ENCODE peak calls at places on chromosomes 12 and 14, in nine cellular contexts. L is HCT116, O is SK-N-SH, Z is A549, N is GM12878, P is GM23338, A is HepG2, C is HL-60, D is K562. E is an unnamed sample.

GRCh38 chr14:102234331-102235264 is 70.4 kb downstream of the MOK start:
- DNase-seq in Z (no peak), A (no peak), O (no peak), D (no peak), L (no peak), N (no peak), P (no peak), C (no peak), E (no peak)

GRCh38 chr14:20327005-20327869 is 5.8 kb downstream of the CCNB1IP1 start:
- DNase-seq in N (peak; percentile 35), C (no peak), L (peak; percentile 58), O (peak; percentile 55), D (no peak), A (peak; percentile 79), P (peak; percentile 77), Z (peak; percentile 55), E (peak; percentile 32)

GRCh38 chr12:538731-539539 is 79.2 kb downstream of the B4GALNT3 start:
- DNase-seq in N (no peak), C (peak; percentile 70), Z (no peak), P (no peak), A (no peak), L (peak; percentile 45), O (peak; percentile 68), D (no peak), E (no peak)

GRCh38 chr12:46617167-46617566 is 208.6 kb downstream of the SLC38A4 start:
- DNase-seq in P (no peak), C (peak; percentile 34), A (no peak), Z (no peak), L (no peak), D (no peak), O (no peak), N (no peak), E (no peak)

GRCh38 chr12:48078901-48079300 is 27.0 kb downstream of the SENP1 start:
- DNase-seq in Z (no peak), D (no peak), L (no peak), N (no peak), P (no peak), C (peak; percentile 16), O (no peak), A (no peak), E (no peak)

GRCh38 chr14:59224341-59224740 is 35.9 kb downstream of the DAAM1 start:
- DNase-seq in N (no peak), A (no peak), C (no peak), O (no peak), D (no peak), L (no peak), P (no peak), Z (no peak), E (no peak)

GRCh38 chr12:123398177-123398916 is 14.4 kb downstream of the KMT5A start:
- DNase-seq in D (no peak), A (no peak), C (no peak), O (no peak), Z (no peak), P (no peak), N (no peak), L (no peak), E (no peak)

GRCh38 chr14:56814468-56815074 is 4.3 kb upstream of the OTX2 start:
- DNase-seq in L (no peak), P (peak; percentile 45), O (no peak), Z (no peak), A (no peak), D (no peak), C (no peak), N (no peak), E (no peak)

GRCh38 chr12:57272337-57273151 is 21.6 kb upstream of the STAC3 start:
- DNase-seq in A (no peak), L (no peak), C (no peak), Z (no peak), O (peak; percentile 49), N (no peak), D (no peak), P (no peak), E (no peak)

GRCh38 chr14:61322011-61322798 is 826 bp downstream of the PRKCH start:
- DNase-seq in Z (peak; percentile 6), A (no peak), O (peak; percentile 26), C (no peak), L (no peak), D (no peak), N (no peak), P (peak; percentile 43), E (no peak)

GRCh38 chr14:73713206-73713803 is 879 bp downstream of the PNMA1 start:
- DNase-seq in O (no peak), N (no peak), C (no peak), D (no peak), A (no peak), L (no peak), P (no peak), Z (peak; percentile 36), E (no peak)

GRCh38 chr12:14923944-14924343 is 14.4 kb downstream of the ERP27 start:
- DNase-seq in A (no peak), L (no peak), P (no peak), N (no peak), C (no peak), D (no peak), O (no peak), Z (no peak), E (no peak)

GRCh38 chr12:1583421-1584078 is 10.8 kb downstream of the FBXL14 start:
- DNase-seq in P (peak; percentile 91), C (peak; percentile 66), D (peak; percentile 69), A (peak; percentile 72), N (peak; percentile 77), Z (peak; percentile 74), O (peak; percentile 81), L (peak; percentile 75), E (no peak)

GRCh38 chr14:76997257-76997970 is 31.1 kb downstream of the IRF2BPL start:
- DNase-seq in O (no peak), P (no peak), D (no peak), A (no peak), Z (no peak), N (no peak), C (no peak), L (no peak), E (no peak)

GRCh38 chr14:81446279-81447007 is 46.3 kb upstream of the STON2 start:
- DNase-seq in P (peak; percentile 6), N (no peak), A (no peak), L (no peak), D (no peak), O (no peak), C (no peak), Z (no peak), E (no peak)

GRCh38 chr12:28870839-28871440 is 278.1 kb upstream of the FAR2 start:
- DNase-seq in L (no peak), Z (no peak), D (no peak), O (no peak), N (no peak), C (peak; percentile 50), P (no peak), A (no peak), E (no peak)

GRCh38 chr12:124655317-124656213 is 88.2 kb upstream of the NCOR2 start:
- DNase-seq in O (peak; percentile 83), D (no peak), P (peak; percentile 82), N (no peak), Z (peak; percentile 44), C (no peak), L (no peak), A (no peak), E (no peak)

GRCh38 chr14:76337619-76338545 is 38.1 kb upstream of the ESRRB start:
- DNase-seq in D (no peak), C (no peak), A (no peak), P (no peak), N (no peak), O (peak; percentile 85), Z (no peak), L (no peak), E (no peak)

GRCh38 chr14:23345987-23346692 is 6.5 kb downstream of the SLC22A17 start:
- DNase-seq in C (no peak), D (peak; percentile 61), L (no peak), Z (no peak), P (peak; percentile 38), A (peak; percentile 45), N (no peak), O (no peak), E (no peak)

GRCh38 chr14:94543450-94544123 is 17.7 kb upstream of the SERPINA4 start:
- DNase-seq in N (no peak), C (no peak), Z (no peak), D (no peak), L (no peak), P (peak; percentile 5), A (peak; percentile 39), O (no peak), E (no peak)
- TF ChIP-seq CTCF in N (no peak), C (no peak), Z (no peak), D (no peak), L (no peak), P (no peak), A (peak; percentile 49), O (no peak), E (no peak)

DNA sequence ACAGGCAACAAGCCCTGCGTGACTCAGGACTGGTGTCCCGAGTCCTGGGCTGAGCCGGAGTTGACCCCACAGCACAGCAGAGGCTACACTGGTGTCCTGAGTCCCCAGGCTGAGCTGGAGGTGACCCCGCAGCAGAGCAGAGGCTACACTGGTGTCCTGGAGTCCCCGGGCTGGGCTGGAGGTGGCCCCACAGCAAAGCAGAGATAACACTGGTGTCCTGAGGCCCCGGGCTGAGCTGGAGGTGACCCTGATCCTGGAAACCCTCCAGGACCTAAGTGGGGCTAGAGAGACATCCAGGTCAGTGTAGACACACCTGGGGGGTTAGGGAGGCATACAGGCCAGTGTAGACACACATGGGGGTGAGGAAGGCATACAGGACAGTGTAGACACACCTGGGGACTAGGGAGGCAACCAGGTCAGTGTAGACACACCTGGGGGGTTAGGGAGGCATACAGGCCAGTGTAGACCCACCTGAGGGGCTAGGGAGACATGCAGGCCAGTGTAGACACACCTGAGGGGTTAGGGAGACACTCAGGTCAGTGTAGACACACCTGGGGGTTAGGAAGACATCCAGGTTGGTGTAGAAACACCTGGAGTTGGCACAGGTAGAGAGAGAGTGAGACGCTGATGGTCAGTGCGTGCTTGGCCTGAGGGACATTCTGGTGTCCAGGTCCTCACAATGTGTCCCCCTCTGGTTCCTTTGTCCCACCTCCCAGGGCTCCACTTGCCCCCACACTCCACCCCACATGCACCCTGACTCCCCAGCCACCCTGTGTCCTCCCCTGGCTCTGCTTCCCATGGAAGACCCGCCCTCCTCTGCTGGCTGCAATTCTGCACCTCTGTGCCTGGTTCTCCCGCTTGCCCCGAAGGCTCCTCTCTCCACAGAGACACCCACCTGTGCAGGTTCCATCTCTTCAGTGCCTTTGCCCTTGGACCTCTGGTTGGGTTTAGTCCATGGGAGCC is 321.6 kb upstream of the SFSWAP start:
- DNase-seq in O (no peak), Z (no peak), C (no peak), N (no peak), P (no peak), L (no peak), A (no peak), D (no peak), E (no peak)
- TF ChIP-seq REST in O (no peak), Z (no peak), C (no peak), N (no peak), P (no peak), L (no peak), A (no peak), D (no peak), E (no peak)

GRCh38 chr12:109455706-109456105 is 21.4 kb downstream of the KCTD10 start:
- DNase-seq in P (no peak), A (no peak), N (no peak), D (no peak), O (no peak), C (no peak), Z (no peak), L (no peak), E (no peak)
- H3K27ac ChIP-seq in P (no peak overlapping the region), A (no peak overlapping the region), N (no peak overlapping the region), D (no peak overlapping the region), O (no peak overlapping the region), C (no peak overlapping the region), Z (no peak overlapping the region), L (no peak overlapping the region), E (no peak overlapping the region)

GRCh38 chr14:71011479-71011878 is 104.2 kb downstream of the PCNX1 start:
- DNase-seq in Z (no peak), P (no peak), D (no peak), N (no peak), L (no peak), O (no peak), C (no peak), A (no peak), E (no peak)
- TF ChIP-seq CTCF in Z (peak; percentile 32), P (no peak), D (no peak), N (no peak), L (peak; percentile 51), O (peak; percentile 45), C (no peak), A (no peak), E (peak; percentile 27)

E was measured in Panc1.